ENCODE peak calls at places on chromosomes 2 and 18, in four cellular contexts. V is keratinocyte, K is GM23248, D is endothelial cell of umbilical vein. Y is an unnamed sample.

GRCh38 chr18:13286456-13287125 is 68.0 kb downstream of the LDLRAD4 start:
- DNase-seq in V (no peak), D (no peak), K (no peak), Y (no peak)

GRCh38 chr2:15588329-15588919 is 3.2 kb upstream of the DDX1 start:
- DNase-seq in D (peak; percentile 68), V (no peak), K (peak; percentile 71), Y (no peak)

GRCh38 chr2:205198130-205198505 is 484.2 kb upstream of the NRP2 start:
- DNase-seq in D (peak; percentile 83), V (peak; percentile 13), K (peak; percentile 86), Y (no peak)

GRCh38 chr18:58856881-58857280 is 7.8 kb upstream of the ZNF532 start:
- DNase-seq in K (peak; percentile 74), V (no peak), D (no peak), Y (peak; percentile 55)

GRCh38 chr2:234587341-234588053 is 90.6 kb upstream of the ARL4C start:
- DNase-seq in V (no peak), K (no peak), D (no peak), Y (no peak)

GRCh38 chr2:77552956-77553355 is 30.8 kb upstream of the LRRTM4 start:
- DNase-seq in D (no peak), K (no peak), V (no peak), Y (no peak)

GRCh38 chr2:215609089-215610032 is 173.5 kb upstream of the FN1 start:
- DNase-seq in K (peak; percentile 81), V (peak; percentile 52), D (no peak), Y (peak; percentile 90)

GRCh38 chr2:151357359-151357758 is at the start of gene TNFAIP6:
- DNase-seq in D (no peak), V (no peak), K (peak; percentile 98), Y (no peak)

GRCh38 chr2:163878718-163879117 is 142.9 kb upstream of the FIGN start:
- DNase-seq in K (peak; percentile 25), V (no peak), D (peak; percentile 28), Y (no peak)

GRCh38 chr2:213089438-213089837 is 62.0 kb downstream of the IKZF2 start:
- DNase-seq in D (no peak), K (peak; percentile 58), V (no peak), Y (no peak)

GRCh38 chr2:212626371-212626918 is 87.8 kb upstream of the ERBB4 start:
- DNase-seq in K (no peak), D (no peak), V (no peak), Y (no peak)

GRCh38 chr18:37565138-37565984 is at the start of gene CELF4:
- DNase-seq in K (peak; percentile 41), V (no peak), D (peak; percentile 5), Y (no peak)

GRCh38 chr18:7754725-7755181 is 187.6 kb downstream of the PTPRM start:
- DNase-seq in K (no peak), D (no peak), V (no peak), Y (no peak)

GRCh38 chr2:66305714-66306113 is 129.2 kb upstream of the MEIS1 start:
- DNase-seq in K (no peak), V (no peak), D (peak; percentile 5), Y (peak; percentile 27)

GRCh38 chr2:54783349-54783748 is 59.9 kb downstream of the EML6 start:
- DNase-seq in K (no peak), V (no peak), D (no peak), Y (no peak)

GRCh38 chr18:30743033-30743432 is 299.5 kb downstream of the DSC3 start:
- DNase-seq in V (no peak), D (no peak), K (no peak), Y (no peak)

GRCh38 chr2:138023298-138023697 is 59.0 kb downstream of the HNMT start:
- DNase-seq in K (peak; percentile 2), D (peak; percentile 41), V (no peak), Y (peak; percentile 20)

GRCh38 chr18:32530947-32531651 is 60.4 kb upstream of the GAREM1 start:
- DNase-seq in K (peak; percentile 25), V (peak; percentile 59), D (no peak), Y (peak; percentile 92)

GRCh38 chr2:42598656-42599267 is 30.3 kb downstream of the MTA3 start:
- DNase-seq in D (no peak), K (no peak), V (no peak), Y (no peak)

GRCh38 chr2:228767196-228767595 is 503.9 kb downstream of the PID1 start:
- DNase-seq in K (peak; percentile 81), V (no peak), D (no peak), Y (no peak)

GRCh38 chr2:108625828-108626195 is 91.5 kb downstream of the LIMS1 start:
- DNase-seq in V (no peak), K (no peak), D (no peak), Y (no peak)

GRCh38 chr2:188477564-188478086 is 186.0 kb downstream of the GULP1 start:
- DNase-seq in K (no peak), V (no peak), D (no peak), Y (no peak)

GRCh38 chr18:73724908-73725307 is 422.7 kb downstream of the FBXO15 start:
- DNase-seq in V (no peak), K (no peak), D (no peak), Y (no peak)

GRCh38 chr2:181174880-181175590 is 194.6 kb downstream of the UBE2E3 start:
- DNase-seq in K (no peak), V (no peak), D (no peak), Y (no peak)

GRCh38 chr2:105373344-105373781 is 25.5 kb downstream of the FHL2 start:
- DNase-seq in K (peak; percentile 46), D (no peak), V (no peak), Y (no peak)

GRCh38 chr2:150147889-150148683 is 339.4 kb downstream of the RND3 start:
- DNase-seq in V (no peak), D (no peak), K (no peak), Y (no peak)

GRCh38 chr18:68532328-68532885 is 182.5 kb downstream of the TMX3 start:
- DNase-seq in K (no peak), V (no peak), D (no peak), Y (no peak)

GRCh38 chr18:26804474-26804873 is 61.0 kb downstream of the AQP4 start:
- DNase-seq in V (no peak), D (no peak), K (no peak), Y (no peak)

GRCh38 chr2:209805351-209805750 is 33.7 kb downstream of the UNC80 start:
- DNase-seq in V (no peak), D (no peak), K (no peak), Y (no peak)

GRCh38 chr2:70140978-70141753 is 49.7 kb downstream of the C2orf42 start:
- DNase-seq in K (peak; percentile 53), V (peak; percentile 98), D (peak; percentile 25), Y (peak; percentile 100)

GRCh38 chr18:24976502-24976901 is 375.5 kb downstream of the ZNF521 start:
- DNase-seq in K (no peak), D (peak; percentile 54), V (no peak), Y (no peak)

GRCh38 chr2:207230261-207231105 is 64.7 kb upstream of the KLF7 start:
- DNase-seq in V (no peak), D (peak; percentile 38), K (peak; percentile 27), Y (no peak)

GRCh38 chr2:85158559-85159273 is 25.5 kb downstream of the TCF7L1 start:
- DNase-seq in V (no peak), D (no peak), K (no peak), Y (no peak)

GRCh38 chr2:73116182-73116960 is 3.6 kb upstream of the RAB11FIP5 start:
- DNase-seq in D (no peak), V (no peak), K (no peak), Y (no peak)

GRCh38 chr2:73113634-73113958 is 848 bp upstream of the RAB11FIP5 start:
- DNase-seq in V (no peak), D (no peak), K (no peak), Y (no peak)

GRCh38 chr2:73112026-73112912 is 479 bp downstream of the RAB11FIP5 start:
- DNase-seq in D (peak; percentile 71), K (peak; percentile 81), V (no peak), Y (no peak)

GRCh38 chr2:73112913-73113633 is at the start of gene RAB11FIP5:
- DNase-seq in V (no peak), K (peak; percentile 97), D (peak; percentile 70), Y (peak; percentile 48)

GRCh38 chr2:73114273-73114867 is 1.6 kb upstream of the RAB11FIP5 start:
- DNase-seq in V (no peak), D (no peak), K (peak; percentile 45), Y (no peak)
- H3K27ac ChIP-seq in V (no peak overlapping the region), D (no peak overlapping the region), K (peak overlapping the region; percentile 94), Y (peak overlapping the region; percentile 94)

GRCh38 chr2:238853724-238854123 is 5.8 kb downstream of the TWIST2 start:
- DNase-seq in K (peak; percentile 78), V (no peak), D (no peak), Y (no peak)

GRCh38 chr2:238855299-238855698 is 7.4 kb downstream of the TWIST2 start:
- DNase-seq in V (no peak), K (peak; percentile 57), D (no peak), Y (no peak)

GRCh38 chr2:238855891-238856580 is 8.2 kb downstream of the TWIST2 start:
- DNase-seq in D (no peak), V (no peak), K (peak; percentile 70), Y (no peak)

GRCh38 chr2:238854246-238854645 is 6.4 kb downstream of the TWIST2 start:
- DNase-seq in V (no peak), D (no peak), K (peak; percentile 48), Y (no peak)

GRCh38 chr2:238854699-238855111 is 6.8 kb downstream of the TWIST2 start:
- DNase-seq in K (peak; percentile 67), D (no peak), V (no peak), Y (no peak)
- H3K27ac ChIP-seq in K (peak overlapping the region; percentile 96), D (no peak overlapping the region), V (no peak overlapping the region), Y (no peak overlapping the region)

DNA sequence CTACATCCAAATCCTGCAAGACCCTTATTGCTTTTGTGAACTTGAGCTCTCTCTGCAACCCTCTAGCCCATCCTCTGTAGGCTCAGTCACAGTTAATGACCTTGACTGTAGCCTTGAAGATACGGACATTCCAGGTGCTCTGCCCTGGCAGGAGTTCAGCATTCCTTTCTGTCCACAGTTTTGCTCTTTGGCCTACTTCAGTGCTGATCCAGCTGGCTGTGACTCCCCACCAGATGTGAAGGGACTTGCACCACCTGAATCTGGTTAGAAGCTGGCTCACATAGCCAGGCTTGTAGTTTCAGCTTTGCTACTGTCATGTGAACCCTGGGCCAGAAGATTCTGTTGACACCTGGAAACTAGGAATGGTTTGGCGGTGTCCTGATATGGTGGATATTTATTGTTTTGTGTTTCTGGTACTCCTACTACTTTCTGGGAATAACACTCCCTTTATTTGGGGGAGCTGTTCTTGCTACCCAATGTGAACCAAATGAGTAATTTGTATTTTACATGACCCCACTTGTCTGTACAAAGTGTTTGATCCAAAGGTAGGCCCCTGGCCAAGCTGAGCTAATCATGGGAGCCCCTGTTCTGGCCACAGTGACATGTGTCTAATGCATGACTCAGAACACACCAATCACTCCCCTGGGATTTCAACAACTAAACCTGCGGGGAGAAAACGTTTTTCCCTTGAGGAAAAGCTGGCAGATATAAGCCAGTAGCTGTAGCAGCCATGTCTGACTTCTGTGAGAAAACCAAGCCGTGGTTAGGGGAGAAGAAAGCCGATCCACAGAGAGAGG is 73.4 kb downstream of the CDCA7 start:
- DNase-seq in V (peak; percentile 94), K (peak; percentile 53), D (no peak), Y (peak; percentile 81)
- H3K27ac ChIP-seq in V (peak overlapping the region; percentile 89), K (no peak overlapping the region), D (no peak overlapping the region), Y (peak overlapping the region; percentile 83)

GRCh38 chr18:79422022-79422782 is 26.5 kb downstream of the NFATC1 start:
- DNase-seq in D (no peak), K (peak; percentile 90), V (no peak), Y (no peak)

GRCh38 chr18:79420033-79420745 is 24.5 kb downstream of the NFATC1 start:
- DNase-seq in V (no peak), K (no peak), D (no peak), Y (no peak)

GRCh38 chr18:79423211-79424007 is 27.7 kb downstream of the NFATC1 start:
- DNase-seq in V (no peak), D (no peak), K (no peak), Y (no peak)

GRCh38 chr18:79422783-79423165 is 27.0 kb downstream of the NFATC1 start:
- DNase-seq in V (no peak), K (no peak), D (no peak), Y (no peak)

GRCh38 chr18:79421275-79421857 is 25.6 kb downstream of the NFATC1 start:
- DNase-seq in D (no peak), K (no peak), V (no peak), Y (no peak)
- H3K27ac ChIP-seq in D (no peak overlapping the region), K (peak overlapping the region; percentile 44), V (no peak overlapping the region), Y (no peak overlapping the region)